ENCODE peak calls at places on chromosomes 13 and 19, in seven cellular contexts. Q, Y, D, L, F, V and X are unnamed samples.

GRCh38 chr13:94617389-94618000 is 15.8 kb downstream of the GPR180 start:
- DNase-seq in L (no peak), F (no peak), V (peak; percentile 34), D (no peak), Q (no peak), Y (no peak), X (no peak)

GRCh38 chr19:27796073-27796472 is 1416.9 kb downstream of the UQCRFS1 start:
- DNase-seq in D (no peak), L (no peak), F (no peak), V (peak; percentile 26), Y (no peak), Q (no peak), X (no peak)

GRCh38 chr13:21676611-21677021 is 5.7 kb downstream of the FGF9 start:
- DNase-seq in V (no peak), Q (no peak), Y (no peak), L (no peak), D (peak; percentile 48), F (no peak), X (no peak)

GRCh38 chr13:30737511-30738342 is 2.4 kb downstream of the ALOX5AP start:
- DNase-seq in D (no peak), Q (no peak), L (no peak), Y (peak; percentile 80), F (no peak), V (no peak), X (no peak)

GRCh38 chr19:43562698-43563241 is 12.6 kb downstream of the XRCC1 start:
- DNase-seq in Y (peak; percentile 94), D (peak; percentile 52), F (peak; percentile 61), Q (no peak), V (peak; percentile 78), L (peak; percentile 83), X (peak; percentile 56)

GRCh38 chr13:46751811-46752635 is 44.9 kb downstream of the ESD start:
- DNase-seq in Y (peak; percentile 37), V (peak; percentile 13), D (no peak), L (no peak), Q (no peak), F (no peak), X (no peak)

GRCh38 chr19:27752530-27753184 is 1460.3 kb downstream of the UQCRFS1 start:
- DNase-seq in D (no peak), Q (no peak), F (no peak), V (no peak), L (no peak), Y (no peak), X (no peak)

GRCh38 chr19:11798391-11799296 is at the start of gene ZNF491:
- DNase-seq in L (peak; percentile 93), Q (no peak), F (peak; percentile 89), Y (no peak), D (peak; percentile 92), V (peak; percentile 83), X (peak; percentile 77)

GRCh38 chr19:2059422-2060201 is 8.6 kb upstream of the MKNK2 start:
- DNase-seq in Q (peak; percentile 83), L (no peak), Y (no peak), F (peak; percentile 67), D (peak; percentile 53), V (peak; percentile 73), X (no peak)

GRCh38 chr19:46951236-46951986 is 68.2 kb upstream of the NPAS1 start:
- DNase-seq in L (no peak), V (peak; percentile 66), D (peak; percentile 85), F (peak; percentile 71), Y (no peak), Q (peak; percentile 37), X (no peak)

GRCh38 chr13:37406031-37406430 is 192.5 kb downstream of the POSTN start:
- DNase-seq in Y (no peak), F (no peak), D (peak; percentile 69), Q (no peak), L (no peak), V (no peak), X (no peak)

GRCh38 chr19:47247308-47247990 is 8.9 kb upstream of the CCDC9 start:
- DNase-seq in Y (peak; percentile 62), Q (no peak), F (no peak), D (peak; percentile 80), L (peak; percentile 84), V (peak; percentile 78), X (peak; percentile 75)

GRCh38 chr13:43865892-43866291 is 13.6 kb downstream of the CCDC122 start:
- DNase-seq in D (peak; percentile 85), V (peak; percentile 79), Y (no peak), L (no peak), Q (peak; percentile 43), F (peak; percentile 83), X (no peak)

GRCh38 chr19:51721905-51722304 is 1.9 kb downstream of the HAS1 start:
- DNase-seq in D (no peak), V (no peak), Y (no peak), L (no peak), Q (no peak), F (no peak), X (no peak)

DNA sequence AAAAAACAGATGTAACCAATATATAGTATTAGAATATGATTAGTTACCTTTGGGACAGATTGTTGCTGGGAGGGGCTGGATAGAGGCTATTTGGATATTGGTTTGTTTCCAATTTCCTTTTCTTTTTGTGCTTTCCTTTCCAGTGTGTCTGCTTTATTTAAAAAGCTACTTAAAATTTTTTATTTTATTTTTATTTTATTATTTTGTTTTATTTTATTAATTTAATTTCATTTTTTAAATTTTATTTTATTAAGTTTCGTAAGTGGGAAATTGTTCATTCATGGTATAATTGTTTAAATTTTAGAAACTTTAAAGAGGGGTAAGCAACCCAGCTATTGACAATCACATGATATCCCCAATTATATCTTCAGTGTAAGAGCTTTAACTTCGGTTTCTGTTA is 2077.0 kb upstream of the PCDH20 start:
- DNase-seq in Q (no peak), D (no peak), F (no peak), Y (no peak), V (no peak), L (no peak), X (no peak)
- TF ChIP-seq CTCF in Q (no peak), D (no peak), F (no peak), Y (no peak), V (no peak), L (no peak), X (no peak)

DNA sequence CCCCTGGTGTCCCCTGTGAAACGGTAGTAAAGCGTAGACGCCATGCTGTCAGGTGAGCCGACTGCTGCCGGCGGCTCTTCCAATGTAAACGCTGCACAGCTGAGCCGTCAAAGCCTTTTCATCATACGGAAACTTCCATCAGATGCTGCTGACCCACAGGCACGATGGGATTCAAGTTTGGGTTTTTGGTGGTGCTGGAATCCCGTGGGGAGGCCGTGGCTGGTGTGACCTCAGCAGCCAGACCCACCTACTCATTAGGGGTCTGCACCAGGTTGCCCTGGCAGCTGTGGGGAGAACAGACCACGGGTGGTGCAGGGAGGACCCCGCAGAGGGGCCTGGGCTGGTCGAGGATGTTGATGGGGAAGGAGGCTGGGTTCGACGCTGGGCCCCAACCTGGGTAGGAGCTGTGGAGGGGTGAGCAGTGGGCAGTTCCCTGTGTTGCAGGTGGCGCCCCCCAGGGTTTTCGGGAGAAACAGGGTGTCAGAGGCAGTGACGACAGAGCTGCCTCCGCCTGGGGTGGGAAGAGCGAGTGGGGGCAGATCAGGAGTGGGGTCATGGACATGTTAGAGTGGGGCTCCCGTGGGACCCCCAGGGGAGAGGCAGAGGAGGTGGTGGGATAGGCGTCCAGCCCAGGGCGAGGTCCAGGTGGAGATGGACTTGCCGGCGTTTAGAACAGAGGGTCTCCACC is 6.6 kb downstream of the GRIN3B start:
- DNase-seq in D (no peak), F (no peak), V (no peak), Y (no peak), L (no peak), Q (no peak), X (no peak)
- TF ChIP-seq CTCF in D (no peak), F (no peak), V (no peak), Y (no peak), L (no peak), Q (no peak), X (no peak)

DNA sequence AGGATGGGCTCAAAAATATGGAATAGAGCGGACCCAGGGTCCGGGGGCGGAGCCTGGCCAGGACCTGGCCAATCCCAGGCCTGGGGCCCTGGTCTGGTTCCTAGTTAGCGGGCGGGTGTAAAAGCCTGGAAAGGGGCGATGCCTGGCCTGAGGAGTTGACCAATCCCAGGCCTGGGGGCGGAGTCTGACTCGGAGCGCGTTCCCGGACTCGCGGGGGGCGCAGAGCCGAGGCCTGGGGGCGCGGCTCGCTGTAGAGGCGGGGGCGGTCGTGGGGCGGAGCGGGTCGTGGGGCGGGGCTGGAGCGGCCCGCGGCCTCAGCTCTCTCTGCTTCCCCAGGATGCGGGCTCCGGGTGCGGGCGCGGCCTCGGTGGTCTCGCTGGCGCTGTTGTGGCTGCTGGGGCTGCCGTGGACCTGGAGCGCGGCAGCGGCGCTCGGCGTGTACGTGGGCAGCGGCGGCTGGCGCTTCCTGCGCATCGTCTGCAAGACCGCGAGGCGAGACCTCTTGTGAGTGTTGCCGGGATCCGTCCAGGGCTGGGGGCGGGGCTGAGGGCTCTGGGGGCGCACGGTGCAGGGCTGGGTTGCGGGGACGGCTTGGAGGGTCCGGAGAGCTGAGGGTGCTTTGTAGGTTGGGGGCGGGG is at the start of gene SLC27A1:
- DNase-seq in L (peak; percentile 98), Y (peak; percentile 95), F (peak; percentile 99), V (peak; percentile 98), D (peak; percentile 99), Q (peak; percentile 98), X (peak; percentile 85)
- TF ChIP-seq CTCF in L (no peak), Y (no peak), F (no peak), V (no peak), D (no peak), Q (no peak), X (no peak)

DNA sequence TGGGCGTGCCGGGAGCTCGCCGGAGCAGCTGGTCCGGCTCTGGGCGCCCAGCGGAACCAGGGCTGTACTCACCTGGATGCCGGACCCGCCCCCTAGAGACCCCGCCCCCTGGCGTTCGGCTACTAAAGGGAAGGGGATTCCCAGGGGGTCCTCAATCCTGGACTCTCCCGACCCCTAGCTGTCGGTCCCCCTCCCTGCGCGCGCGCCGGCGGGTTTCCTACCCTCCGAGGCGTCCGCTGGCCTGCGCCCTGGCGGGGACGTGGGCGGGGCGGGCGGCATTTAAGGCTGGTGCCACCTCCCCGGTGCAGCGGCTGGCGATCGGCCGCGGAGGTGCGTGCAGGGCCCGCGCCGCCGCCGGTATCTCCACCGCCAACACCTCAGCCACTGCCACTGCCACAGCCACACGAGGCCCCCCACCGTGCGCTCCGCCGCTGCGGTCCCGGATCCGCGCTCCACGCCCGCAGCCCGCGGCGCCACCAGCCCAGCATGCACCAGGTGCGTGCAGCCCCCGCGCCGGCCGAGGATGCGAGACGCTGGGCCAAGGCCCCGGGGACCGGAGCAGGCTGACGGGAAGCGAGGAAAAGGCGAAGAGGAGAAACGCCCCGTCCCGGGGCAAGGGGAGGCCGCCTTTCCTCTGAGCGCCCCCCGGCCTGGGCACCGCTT is at the start of gene ATP12A:
- DNase-seq in F (no peak), V (no peak), D (peak; percentile 37), L (no peak), Y (no peak), Q (no peak), X (no peak)
- TF ChIP-seq CTCF in F (no peak), V (no peak), D (no peak), L (no peak), Y (no peak), Q (no peak), X (no peak)

DNA sequence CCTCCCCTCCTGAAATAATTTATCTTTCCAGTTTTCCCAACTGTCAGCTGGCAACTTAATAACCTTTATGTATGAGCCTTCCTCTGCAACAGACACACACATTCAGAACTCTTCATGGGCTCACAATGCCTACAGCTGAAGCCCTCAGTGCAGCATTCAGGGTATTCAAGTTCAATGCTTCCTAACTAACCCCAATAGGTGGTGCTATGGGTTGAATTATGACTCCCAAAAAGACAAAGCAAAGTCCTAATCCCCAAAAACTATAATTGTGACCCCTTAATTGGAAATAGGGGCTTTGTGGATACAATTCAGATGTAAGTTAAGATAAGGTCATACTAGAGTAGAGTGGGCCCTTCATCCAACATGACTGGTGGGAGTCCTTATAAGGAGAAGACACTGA is 202.2 kb downstream of the SUCLA2 start:
- DNase-seq in Y (no peak), Q (no peak), L (no peak), V (peak; percentile 42), F (peak; percentile 6), D (peak; percentile 19), X (no peak)
- TF ChIP-seq CTCF in Y (peak; percentile 0), Q (peak; percentile 22), L (peak; percentile 26), V (peak; percentile 46), F (peak; percentile 41), D (peak; percentile 27), X (no peak)